ENCODE peak calls at places on chromosomes 4 and X, in four cellular contexts. D is tibial nerve, N is GM10248, P is MCF 10A. F is an unnamed sample.

GRCh38 chrX:39002466-39002865 is 201.2 kb downstream of the MID1IP1 start:
- DNase-seq in D (no peak), N (no peak), P (no peak), F (no peak)

GRCh38 chrX:150236304-150236703 is 126.8 kb upstream of the MAMLD1 start:
- DNase-seq in D (no peak), N (no peak), P (peak; percentile 12), F (no peak)

GRCh38 chr4:188822698-188823097 is 683.5 kb downstream of the TRIML1 start:
- DNase-seq in D (no peak), N (no peak), P (peak; percentile 45), F (no peak)

GRCh38 chr4:125313989-125314602 is 659 bp upstream of the FAT4 start:
- DNase-seq in D (peak; percentile 7), N (no peak), P (peak; percentile 21), F (no peak)

GRCh38 chr4:79241846-79242245 is 84.0 kb downstream of the NAA11 start:
- DNase-seq in D (no peak), N (no peak), P (peak; percentile 20), F (no peak)

GRCh38 chr4:687048-687974 is 1.6 kb downstream of the SLC49A3 start:
- DNase-seq in D (peak; percentile 80), N (no peak), P (peak; percentile 93), F (no peak)

GRCh38 chr4:1047106-1047975 is 35.9 kb downstream of the FGFRL1 start:
- DNase-seq in D (no peak), N (no peak), P (no peak), F (no peak)

GRCh38 chr4:15345134-15345533 is 82.7 kb upstream of the C1QTNF7 start:
- DNase-seq in D (no peak), N (no peak), P (no peak), F (no peak)

GRCh38 chr4:56215901-56216300 is 171.4 kb downstream of the AASDH start:
- DNase-seq in D (no peak), N (no peak), P (peak; percentile 73), F (no peak)

GRCh38 chr4:3224971-3225850 is 23.7 kb upstream of the MSANTD1 start:
- DNase-seq in D (no peak), N (no peak), P (no peak), F (no peak)

GRCh38 chrX:16258936-16259335 is 91.7 kb downstream of the MAGEB17 start:
- DNase-seq in D (no peak), N (no peak), P (no peak), F (no peak)

GRCh38 chr4:81605278-81605677 is 133.6 kb upstream of the RASGEF1B start:
- DNase-seq in D (no peak), N (no peak), P (no peak), F (no peak)

GRCh38 chr4:34720563-34720962 is 1523.8 kb downstream of the ARAP2 start:
- DNase-seq in D (no peak), N (no peak), P (peak; percentile 64), F (peak; percentile 3)

GRCh38 chr4:109411964-109412363 is 21.7 kb upstream of the SEC24B start:
- DNase-seq in D (no peak), N (no peak), P (peak; percentile 16), F (no peak)

GRCh38 chrX:136214551-136214950 is 36.6 kb downstream of the MAP7D3 start:
- DNase-seq in D (no peak), N (no peak), P (peak; percentile 34), F (no peak)

GRCh38 chrX:15546745-15547144 is 46.1 kb downstream of the BMX start:
- DNase-seq in D (no peak), N (no peak), P (no peak), F (no peak)

GRCh38 chrX:66150188-66150587 is 13.9 kb upstream of the HEPH start:
- DNase-seq in D (no peak), N (no peak), P (no peak), F (no peak)

GRCh38 chrX:153407736-153408135 is 3.5 kb upstream of the ZFP92 start:
- DNase-seq in D (no peak), N (no peak), P (no peak), F (no peak)

GRCh38 chrX:72094894-72095293 is 36.8 kb downstream of the RTL5 start:
- DNase-seq in D (no peak), N (peak; percentile 38), P (no peak), F (peak; percentile 39)

GRCh38 chr4:81504685-81505598 is 33.2 kb upstream of the RASGEF1B start:
- DNase-seq in D (peak; percentile 79), N (no peak), P (no peak), F (peak; percentile 20)

GRCh38 chrX:100615015-100615414 is 21.6 kb downstream of the TSPAN6 start:
- DNase-seq in D (peak; percentile 7), N (peak; percentile 38), P (peak; percentile 59), F (peak; percentile 25)

GRCh38 chr4:102036619-102037376 is 246.3 kb downstream of the BANK1 start:
- DNase-seq in D (no peak), N (no peak), P (no peak), F (no peak)

GRCh38 chr4:166280642-166281041 is 407.6 kb downstream of the TLL1 start:
- DNase-seq in D (no peak), N (no peak), P (no peak), F (no peak)

GRCh38 chr4:166827653-166828052 is 406.6 kb downstream of the SPOCK3 start:
- DNase-seq in D (no peak), N (no peak), P (no peak), F (no peak)

GRCh38 chr4:128301979-128302378 is 14.4 kb upstream of the PGRMC2 start:
- DNase-seq in D (no peak), N (no peak), P (no peak), F (no peak)

GRCh38 chrX:96436105-96436504 is 248.5 kb upstream of the DIAPH2 start:
- DNase-seq in D (no peak), N (no peak), P (peak; percentile 21), F (no peak)

DNA sequence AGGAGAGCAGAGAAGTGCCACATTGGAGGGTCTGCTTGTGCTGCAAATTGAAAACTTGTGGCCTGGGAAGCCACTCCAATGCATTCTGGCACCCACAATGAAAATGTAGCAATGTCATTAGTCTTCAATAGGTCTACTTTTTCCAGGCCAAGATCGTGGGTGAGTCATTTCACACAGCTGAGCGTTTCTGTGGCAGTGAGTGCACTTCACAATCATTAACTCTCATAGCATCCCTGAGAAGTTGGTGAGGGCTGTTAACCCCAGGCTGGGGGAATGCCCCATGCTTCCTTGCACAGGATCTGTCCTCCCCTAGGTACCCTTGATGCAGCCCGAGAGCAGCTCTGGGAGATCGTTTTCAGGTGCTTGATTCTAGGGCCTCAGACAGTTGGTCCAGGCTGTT is 196.8 kb upstream of the ATP6AP2 start:
- DNase-seq in D (no peak), N (no peak), P (no peak), F (no peak)
- TF ChIP-seq CTCF in D (no peak), N (no peak), P (no peak), F (no peak)

DNA sequence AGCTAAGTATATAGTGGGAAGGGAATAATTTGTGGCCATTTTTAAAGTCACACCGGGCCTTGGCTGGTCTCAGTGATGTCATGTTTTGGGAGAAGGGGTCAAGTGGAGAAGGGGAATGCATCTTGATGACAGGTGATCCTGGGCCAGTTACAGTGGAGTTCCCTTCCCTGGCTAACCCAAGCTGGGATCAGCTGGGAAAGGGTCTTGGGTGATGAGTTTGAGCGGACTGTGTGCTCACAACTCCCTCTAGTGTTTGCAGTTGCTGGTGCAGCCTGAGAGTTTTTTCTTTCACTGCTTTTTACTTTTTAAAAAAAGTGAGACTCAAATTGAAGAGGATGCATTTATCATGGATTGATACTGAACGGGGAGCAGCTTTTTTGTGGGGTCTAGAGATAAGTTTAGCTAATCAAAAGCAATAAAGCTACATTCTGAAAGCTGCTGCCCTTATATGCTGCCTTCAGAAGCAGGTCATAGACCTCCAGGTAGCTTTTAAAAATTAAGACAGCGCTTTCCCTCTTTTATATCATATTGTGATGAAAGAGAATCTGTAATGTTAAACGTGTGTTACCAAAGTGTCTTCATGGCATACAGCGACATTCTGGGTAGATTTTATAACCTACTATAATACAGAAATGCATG is 164.7 kb downstream of the DCLK2 start:
- DNase-seq in D (peak; percentile 15), N (peak; percentile 53), P (peak; percentile 49), F (peak; percentile 61)
- TF ChIP-seq CTCF in D (peak; percentile 68), N (peak; percentile 84), P (peak; percentile 86), F (peak; percentile 73)

GRCh38 chr4:40627540-40627939 is 2.1 kb downstream of the RBM47 start:
- DNase-seq in D (no peak), N (no peak), P (peak; percentile 18), F (no peak)

GRCh38 chr4:40630335-40631021 is 814 bp upstream of the RBM47 start:
- DNase-seq in D (peak; percentile 25), N (peak; percentile 70), P (no peak), F (peak; percentile 81)

GRCh38 chr4:40628888-40629287 is 776 bp downstream of the RBM47 start:
- DNase-seq in D (no peak), N (no peak), P (peak; percentile 32), F (no peak)

GRCh38 chr4:40626183-40626990 is 3.3 kb downstream of the RBM47 start:
- DNase-seq in D (no peak), N (no peak), P (peak; percentile 70), F (no peak)

GRCh38 chr4:40629401-40630334 is at the start of gene RBM47:
- DNase-seq in D (peak; percentile 33), N (peak; percentile 60), P (peak; percentile 91), F (peak; percentile 72)
- TF ChIP-seq CTCF in D (no peak), N (peak; percentile 26), P (no peak), F (no peak)

DNA sequence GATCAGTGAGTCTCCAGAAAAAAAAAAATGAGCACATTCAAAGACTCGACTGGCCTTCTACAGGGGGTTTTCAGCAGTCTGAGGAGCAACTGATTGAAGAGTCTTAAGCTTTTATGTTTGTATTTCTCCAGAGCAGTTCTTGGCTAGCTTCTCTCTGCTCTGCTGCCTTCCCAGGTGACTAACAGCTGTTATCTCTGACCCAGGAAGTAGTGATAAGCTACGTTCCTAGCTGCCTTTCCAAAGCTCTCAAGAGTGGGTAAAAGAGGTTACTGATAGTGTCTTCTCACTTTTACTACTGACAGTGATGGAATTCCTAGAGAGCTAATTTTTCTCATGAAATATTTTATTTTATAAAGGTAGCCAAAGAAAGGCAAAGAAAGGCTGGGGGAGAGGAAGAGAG is 66.6 kb downstream of the ENOX2 start:
- DNase-seq in D (no peak), N (no peak), P (no peak), F (no peak)
- TF ChIP-seq CTCF in D (no peak), N (no peak), P (no peak), F (no peak)

DNA sequence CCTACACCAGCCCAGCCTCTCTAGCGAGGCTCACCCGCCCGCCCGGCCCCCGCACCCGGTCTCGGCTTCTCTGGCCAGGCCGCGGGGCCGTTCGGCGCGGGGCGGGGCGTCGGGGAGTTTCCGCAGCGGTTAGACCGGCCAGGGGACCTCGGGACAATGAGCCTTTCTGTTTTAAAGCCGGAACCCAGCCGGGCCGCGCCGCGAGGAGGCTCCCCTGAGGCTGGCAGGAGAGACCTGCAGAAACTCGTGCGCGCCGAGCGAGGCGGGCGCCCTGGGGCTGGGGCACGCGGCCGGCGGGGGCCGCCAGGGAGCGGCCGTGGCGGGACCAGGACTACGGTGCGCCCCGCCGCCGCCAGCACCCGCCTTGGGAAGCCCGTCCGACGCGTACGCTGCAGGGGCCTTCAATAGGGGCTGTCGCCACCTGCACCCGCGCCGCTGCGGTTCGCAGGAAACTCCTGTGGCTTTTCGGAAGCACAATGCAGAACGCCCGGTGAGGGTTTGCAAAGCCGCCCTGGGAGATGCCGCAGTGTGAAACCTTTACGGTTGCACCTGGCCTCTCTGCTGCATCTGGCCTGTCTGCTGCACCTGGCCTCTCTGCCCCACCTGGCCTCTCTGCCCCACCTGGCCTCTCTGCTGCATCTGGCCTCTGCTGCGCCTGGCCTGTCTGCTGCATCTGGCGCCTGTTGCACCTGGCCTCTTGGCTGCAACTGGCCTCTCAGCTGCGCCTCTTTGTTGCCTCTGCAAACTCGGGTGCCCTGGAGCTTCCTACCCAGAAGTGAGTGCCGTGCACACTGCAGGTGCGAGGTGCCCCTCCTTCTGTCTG is 63.9 kb downstream of the TRAPPC11 start:
- DNase-seq in D (no peak), N (peak; percentile 84), P (peak; percentile 25), F (peak; percentile 89)
- TF ChIP-seq CTCF in D (no peak), N (no peak), P (no peak), F (no peak)